ENCODE peak calls at places on chromosomes 1 and 21, in eight cellular contexts. One of them, this sample, is unnamed.

GRCh38 chr1:206772228-206773002 is at the start of gene IL10:
- DNase-seq in psoas muscle: no peak
- DNase-seq in GM18507: no peak
- DNase-seq in NAMALWA: no peak
- DNase-seq in GM12865: peak
- DNase-seq in central memory CD4-positive, alpha-beta T cell: no peak
- DNase-seq in lung: no peak
- DNase-seq in NCI-H1092: no peak
- DNase-seq in this sample: no peak

GRCh38 chr1:12620142-12620865 is 2.3 kb upstream of the DHRS3 start:
- DNase-seq in GM12865: peak
- DNase-seq in central memory CD4-positive, alpha-beta T cell: peak
- DNase-seq in psoas muscle: no peak
- DNase-seq in lung: no peak
- DNase-seq in GM18507: no peak
- DNase-seq in NAMALWA: no peak
- DNase-seq in NCI-H1092: no peak
- DNase-seq in this sample: peak

GRCh38 chr1:62621907-62622306 is 24.6 kb downstream of the ANGPTL3 start:
- DNase-seq in psoas muscle: no peak
- DNase-seq in central memory CD4-positive, alpha-beta T cell: no peak
- DNase-seq in NAMALWA: no peak
- DNase-seq in GM18507: no peak
- DNase-seq in lung: peak
- DNase-seq in NCI-H1092: no peak
- DNase-seq in GM12865: peak
- DNase-seq in this sample: peak

GRCh38 chr1:171226757-171227370 is 21.4 kb upstream of the FMO1 start:
- DNase-seq in lung: peak
- DNase-seq in psoas muscle: no peak
- DNase-seq in NCI-H1092: peak
- DNase-seq in GM12865: peak
- DNase-seq in GM18507: peak
- DNase-seq in NAMALWA: peak
- DNase-seq in central memory CD4-positive, alpha-beta T cell: no peak
- DNase-seq in this sample: peak

GRCh38 chr1:59759156-59759925 is 55.4 kb upstream of the HOOK1 start:
- DNase-seq in central memory CD4-positive, alpha-beta T cell: peak
- DNase-seq in GM12865: peak
- DNase-seq in NAMALWA: peak
- DNase-seq in NCI-H1092: peak
- DNase-seq in psoas muscle: peak
- DNase-seq in GM18507: peak
- DNase-seq in lung: peak
- DNase-seq in this sample: peak

GRCh38 chr21:32612999-32613337 is 791 bp upstream of the CFAP298 start:
- DNase-seq in central memory CD4-positive, alpha-beta T cell: no peak
- DNase-seq in NAMALWA: no peak
- DNase-seq in GM12865: no peak
- DNase-seq in GM18507: no peak
- DNase-seq in NCI-H1092: no peak
- DNase-seq in psoas muscle: no peak
- DNase-seq in lung: no peak
- DNase-seq in this sample: no peak

GRCh38 chr1:44112486-44112885 is 6.1 kb upstream of the KLF17 start:
- DNase-seq in GM12865: no peak
- DNase-seq in GM18507: no peak
- DNase-seq in NAMALWA: no peak
- DNase-seq in NCI-H1092: no peak
- DNase-seq in psoas muscle: no peak
- DNase-seq in central memory CD4-positive, alpha-beta T cell: no peak
- DNase-seq in lung: no peak
- DNase-seq in this sample: no peak

GRCh38 chr21:17051054-17051453 is 461.8 kb upstream of the CXADR start:
- DNase-seq in NCI-H1092: no peak
- DNase-seq in NAMALWA: no peak
- DNase-seq in central memory CD4-positive, alpha-beta T cell: no peak
- DNase-seq in GM12865: no peak
- DNase-seq in lung: no peak
- DNase-seq in GM18507: no peak
- DNase-seq in psoas muscle: no peak
- DNase-seq in this sample: no peak

GRCh38 chr1:157409927-157410326 is 142.4 kb downstream of the FCRL5 start:
- DNase-seq in lung: peak
- DNase-seq in GM12865: no peak
- DNase-seq in NCI-H1092: no peak
- DNase-seq in GM18507: no peak
- DNase-seq in NAMALWA: no peak
- DNase-seq in psoas muscle: no peak
- DNase-seq in central memory CD4-positive, alpha-beta T cell: no peak
- DNase-seq in this sample: no peak